ENCODE peak calls at places on chromosomes 1 and 21, in seven cellular contexts. T is EL; K is CD4-positive, alpha-beta T cell; G is A549; I is HuH-7.5; E is H4; W is NCI-H510A treated with DMSO at 0.1 percent for 48 hours. Q is an unnamed sample.

GRCh38 chr1:219027161-219027673 is 146.5 kb upstream of the LYPLAL1 start:
- DNase-seq in I (no peak), E (no peak), K (no peak), G (no peak), T (no peak), W (no peak), Q (no peak)

GRCh38 chr1:153288634-153289275 is 24.0 kb downstream of the PGLYRP3 start:
- DNase-seq in W (no peak), K (no peak), G (peak), T (peak), I (peak), E (peak), Q (no peak)

GRCh38 chr1:211610779-211611556 is 32.0 kb upstream of the SLC30A1 start:
- DNase-seq in W (no peak), E (peak), K (no peak), I (no peak), G (peak), T (no peak), Q (no peak)

GRCh38 chr1:153623091-153623490 is 4.2 kb downstream of the S100A13 start:
- DNase-seq in G (no peak), K (no peak), W (no peak), I (no peak), T (no peak), E (no peak), Q (no peak)

GRCh38 chr1:224067621-224068457 is 46.1 kb upstream of the FBXO28 start:
- DNase-seq in E (no peak), W (no peak), G (no peak), T (peak), K (no peak), I (no peak), Q (peak)

GRCh38 chr1:217053666-217054065 is 330.4 kb upstream of the ESRRG start:
- DNase-seq in E (no peak), G (no peak), W (no peak), K (no peak), I (no peak), T (no peak), Q (no peak)

GRCh38 chr1:178031856-178032320 is 62.0 kb upstream of the RASAL2 start:
- DNase-seq in W (peak), I (peak), E (peak), G (peak), T (peak), K (no peak), Q (peak)

GRCh38 chr1:81128079-81128478 is 672.7 kb upstream of the ADGRL2 start:
- DNase-seq in W (no peak), K (no peak), E (no peak), G (no peak), T (no peak), I (no peak), Q (no peak)

GRCh38 chr1:22380024-22380785 is 71.4 kb upstream of the ZBTB40 start:
- DNase-seq in E (no peak), K (no peak), I (no peak), G (peak), W (no peak), T (peak), Q (peak)

GRCh38 chr1:180158149-180159147 is 3.8 kb downstream of the QSOX1 start:
- DNase-seq in T (no peak), I (no peak), W (no peak), G (no peak), E (no peak), K (no peak), Q (no peak)

GRCh38 chr1:85495556-85495955 is 30.6 kb upstream of the DDAH1 start:
- DNase-seq in K (no peak), E (peak), T (peak), G (peak), W (no peak), I (no peak), Q (peak)

GRCh38 chr1:172373864-172374263 is 46.6 kb upstream of the C1orf105 start:
- DNase-seq in W (no peak), K (no peak), T (no peak), E (no peak), G (no peak), I (no peak), Q (no peak)

GRCh38 chr1:3651939-3652537 is at the start of gene TP73:
- DNase-seq in G (no peak), W (peak), E (no peak), T (no peak), I (peak), K (no peak), Q (peak)

GRCh38 chr1:84698151-84698651 is 7.9 kb upstream of the SSX2IP start:
- DNase-seq in T (peak), W (no peak), K (no peak), G (no peak), E (peak), I (no peak), Q (no peak)

GRCh38 chr1:78603206-78603605 is 17.0 kb upstream of the IFI44L start:
- DNase-seq in I (no peak), T (peak), G (no peak), K (no peak), W (no peak), E (no peak), Q (no peak)

GRCh38 chr1:111747282-111747734 is 8.1 kb upstream of the INKA2 start:
- DNase-seq in T (peak), E (peak), G (peak), K (peak), I (peak), W (peak), Q (peak)

GRCh38 chr1:1680912-1681273 is 11.7 kb downstream of the SLC35E2B start:
- DNase-seq in W (no peak), E (no peak), K (no peak), I (no peak), T (no peak), G (peak), Q (no peak)

GRCh38 chr1:84303154-84303830 is 1.8 kb downstream of the SAMD13 start:
- DNase-seq in K (no peak), E (no peak), T (no peak), I (no peak), G (no peak), W (peak), Q (peak)

GRCh38 chr1:115501476-115501875 is 140.3 kb upstream of the VANGL1 start:
- DNase-seq in I (no peak), T (no peak), K (no peak), W (no peak), E (no peak), G (no peak), Q (no peak)

GRCh38 chr1:156949127-156949526 is 28.7 kb downstream of the LRRC71 start:
- DNase-seq in T (no peak), W (no peak), K (no peak), I (no peak), G (no peak), E (no peak), Q (no peak)

GRCh38 chr1:3514404-3514803 is 59.9 kb downstream of the ARHGEF16 start:
- DNase-seq in T (no peak), W (no peak), I (no peak), K (no peak), E (no peak), G (no peak), Q (no peak)

GRCh38 chr1:185488673-185489311 is 171.7 kb upstream of the IVNS1ABP start:
- DNase-seq in K (no peak), W (no peak), E (no peak), I (no peak), G (no peak), T (no peak), Q (no peak)

GRCh38 chr21:15282666-15283065 is 217.9 kb upstream of the NRIP1 start:
- DNase-seq in T (no peak), G (no peak), K (no peak), I (no peak), W (peak), E (no peak), Q (peak)

GRCh38 chr1:93909146-93910050 is at the start of gene GCLM:
- DNase-seq in E (peak), W (peak), G (peak), I (peak), T (peak), K (peak), Q (peak)

GRCh38 chr1:245105815-245106410 is 48.9 kb upstream of the KIF26B start:
- DNase-seq in W (no peak), T (no peak), I (no peak), E (no peak), K (no peak), G (no peak), Q (no peak)

GRCh38 chr21:44846485-44847260 is 26.8 kb downstream of the PTTG1IP start:
- DNase-seq in W (no peak), T (peak), K (peak), E (no peak), I (no peak), G (no peak), Q (no peak)

GRCh38 chr1:24472527-24473251 is 29.9 kb upstream of the RCAN3 start:
- DNase-seq in W (no peak), K (no peak), G (no peak), T (no peak), E (no peak), I (no peak), Q (no peak)

GRCh38 chr1:199313444-199313843 is 674.6 kb downstream of the PTPRC start:
- DNase-seq in W (no peak), E (no peak), I (no peak), K (no peak), G (no peak), T (peak), Q (no peak)

GRCh38 chr1:58983633-58984301 is 199.9 kb upstream of the JUN start:
- DNase-seq in W (no peak), E (no peak), T (no peak), I (no peak), G (no peak), K (no peak), Q (no peak)

GRCh38 chr21:45573452-45574035 is 31.3 kb upstream of the SLC19A1 start:
- DNase-seq in E (no peak), T (no peak), K (no peak), G (no peak), I (no peak), W (no peak), Q (no peak)

GRCh38 chr1:30734106-30734505 is 10.7 kb upstream of the MATN1 start:
- DNase-seq in K (no peak), G (no peak), W (no peak), E (no peak), T (no peak), I (no peak), Q (no peak)

GRCh38 chr1:239884776-239885175 is 206.9 kb upstream of the FMN2 start:
- DNase-seq in T (peak), W (no peak), E (no peak), I (no peak), G (no peak), K (no peak), Q (no peak)

GRCh38 chr21:35527358-35527757 is 478.3 kb upstream of the RUNX1 start:
- DNase-seq in K (no peak), W (no peak), T (no peak), I (no peak), G (no peak), E (no peak), Q (no peak)

GRCh38 chr1:10658396-10659066 is 137.9 kb downstream of the CASZ1 start:
- DNase-seq in K (no peak), W (no peak), T (no peak), I (no peak), G (no peak), E (no peak), Q (no peak)

GRCh38 chr1:151510957-151511635 is at the start of gene CGN:
- DNase-seq in I (peak), G (peak), K (peak), T (peak), W (peak), E (peak), Q (peak)

Q was measured in Caki2.